ENCODE peak calls at places on chromosomes 7 and 10, in ten cellular contexts. D, C, S, W, Y, R, N, B, F and L are unnamed samples.

GRCh38 chr10:31977440-31978157 is 49.0 kb upstream of the ARHGAP12 start:
- DNase-seq in D (no peak), C (no peak), S (no peak), W (peak; percentile 59), Y (no peak), R (peak; percentile 80), N (no peak), B (no peak), F (no peak), L (no peak)

GRCh38 chr7:99099499-99100077 is 44.3 kb downstream of the SMURF1 start:
- DNase-seq in D (no peak), C (no peak), S (peak; percentile 28), W (no peak), Y (no peak), R (peak; percentile 62), N (no peak), B (no peak), F (no peak), L (no peak)

GRCh38 chr10:126110434-126110833 is 214.1 kb downstream of the FANK1 start:
- DNase-seq in D (no peak), C (no peak), S (no peak), W (peak; percentile 73), Y (no peak), R (peak; percentile 66), N (no peak), B (no peak), F (no peak), L (no peak)

GRCh38 chr10:85597006-85597405 is 769.6 kb downstream of the GRID1 start:
- DNase-seq in D (no peak), C (no peak), S (no peak), W (no peak), Y (no peak), R (no peak), N (no peak), B (no peak), F (no peak), L (no peak)

GRCh38 chr10:122461729-122462532 is 578 bp downstream of the HTRA1 start:
- DNase-seq in D (no peak), C (no peak), S (no peak), W (no peak), Y (no peak), R (no peak), N (no peak), B (peak; percentile 27), F (no peak), L (no peak)

GRCh38 chr10:14200645-14201534 is 129.8 kb downstream of the FRMD4A start:
- DNase-seq in D (no peak), C (no peak), S (no peak), W (no peak), Y (no peak), R (no peak), N (no peak), B (peak; percentile 23), F (no peak), L (peak; percentile 59)

GRCh38 chr7:24786941-24787340 is 29.7 kb upstream of the GSDME start:
- DNase-seq in D (no peak), C (no peak), S (no peak), W (peak; percentile 90), Y (no peak), R (peak; percentile 92), N (no peak), B (peak; percentile 32), F (no peak), L (no peak)

GRCh38 chr7:84294391-84294790 is 99.8 kb upstream of the SEMA3A start:
- DNase-seq in D (no peak), C (no peak), S (no peak), W (no peak), Y (no peak), R (no peak), N (no peak), B (no peak), F (no peak), L (no peak)

GRCh38 chr7:66138994-66139752 is 24.5 kb downstream of the CRCP start:
- DNase-seq in D (no peak), C (no peak), S (no peak), W (peak; percentile 48), Y (no peak), R (peak; percentile 57), N (no peak), B (no peak), F (no peak), L (no peak)

GRCh38 chr10:48694371-48695030 is 9.8 kb downstream of the WDFY4 start:
- DNase-seq in D (no peak), C (no peak), S (no peak), W (no peak), Y (no peak), R (no peak), N (no peak), B (no peak), F (no peak), L (no peak)

GRCh38 chr10:66942407-66942806 is 16.6 kb downstream of the LRRTM3 start:
- DNase-seq in D (no peak), C (no peak), S (no peak), W (no peak), Y (no peak), R (no peak), N (no peak), B (no peak), F (no peak), L (no peak)

GRCh38 chr7:108335264-108335918 is 120.8 kb downstream of the NRCAM start:
- DNase-seq in D (no peak), C (no peak), S (peak; percentile 36), W (peak; percentile 12), Y (no peak), R (peak; percentile 12), N (no peak), B (no peak), F (no peak), L (peak; percentile 67)

GRCh38 chr7:117279931-117280525 is 42.8 kb downstream of the WNT2 start:
- DNase-seq in D (no peak), C (no peak), S (peak; percentile 18), W (peak; percentile 20), Y (no peak), R (no peak), N (no peak), B (no peak), F (no peak), L (no peak)

GRCh38 chr10:60454336-60454735 is 64.7 kb upstream of the ANK3 start:
- DNase-seq in D (no peak), C (no peak), S (no peak), W (no peak), Y (no peak), R (no peak), N (no peak), B (no peak), F (no peak), L (no peak)

GRCh38 chr10:4034907-4035581 is 250.0 kb upstream of the KLF6 start:
- DNase-seq in D (peak; percentile 28), C (no peak), S (no peak), W (peak; percentile 69), Y (no peak), R (peak; percentile 16), N (no peak), B (peak; percentile 35), F (no peak), L (peak; percentile 1)

GRCh38 chr7:117068511-117069155 is 115.3 kb downstream of the ST7 start:
- DNase-seq in D (no peak), C (peak; percentile 31), S (no peak), W (no peak), Y (no peak), R (no peak), N (no peak), B (no peak), F (peak; percentile 56), L (peak; percentile 44)

GRCh38 chr10:50417486-50417905 is 166.2 kb upstream of the ASAH2 start:
- DNase-seq in D (no peak), C (peak; percentile 19), S (no peak), W (no peak), Y (no peak), R (no peak), N (no peak), B (no peak), F (no peak), L (no peak)

GRCh38 chr10:125883198-125883597 is 2.1 kb upstream of the DHX32 start:
- DNase-seq in D (no peak), C (no peak), S (no peak), W (no peak), Y (no peak), R (no peak), N (no peak), B (no peak), F (no peak), L (no peak)

GRCh38 chr10:33858326-33858725 is 523.9 kb upstream of the NRP1 start:
- DNase-seq in D (no peak), C (no peak), S (no peak), W (no peak), Y (no peak), R (no peak), N (no peak), B (no peak), F (no peak), L (no peak)

GRCh38 chr7:69656890-69657289 is 58.6 kb downstream of the AUTS2 start:
- DNase-seq in D (no peak), C (no peak), S (peak; percentile 58), W (peak; percentile 87), Y (no peak), R (no peak), N (no peak), B (no peak), F (no peak), L (no peak)

GRCh38 chr10:129754211-129755050 is 209.6 kb downstream of the EBF3 start:
- DNase-seq in D (no peak), C (no peak), S (no peak), W (no peak), Y (no peak), R (no peak), N (no peak), B (no peak), F (no peak), L (no peak)